ENCODE peak calls at places on chromosomes 11 and 22, in eight cellular contexts. One of them, this sample, is unnamed.

GRCh38 chr11:77019976-77020591 is 14.1 kb upstream of the B3GNT6 start:
- DNase-seq in mammary epithelial cell: peak; percentile 66
- DNase-seq in globus pallidus: no peak
- DNase-seq in activated CD4-positive, CD25-positive, alpha-beta regulatory T cell treated with anti-CD3 and anti-CD28 coated beads, Interleukin-2, amount 50 U/mL, for 72 hours: no peak
- DNase-seq in hypothalamus: no peak
- DNase-seq in EL: peak; percentile 36
- DNase-seq in activated CD4-positive, alpha-beta T cell treated with anti-CD3 and anti-CD28 coated beads, Interleukin-2, amount 50 U/mL, for 48 hours: no peak
- DNase-seq in amniotic stem cell: no peak
- DNase-seq in this sample: no peak

GRCh38 chr11:44883277-44883676 is 67.4 kb downstream of the TP53I11 start:
- DNase-seq in mammary epithelial cell: no peak
- DNase-seq in globus pallidus: no peak
- DNase-seq in activated CD4-positive, CD25-positive, alpha-beta regulatory T cell treated with anti-CD3 and anti-CD28 coated beads, Interleukin-2, amount 50 U/mL, for 72 hours: no peak
- DNase-seq in hypothalamus: no peak
- DNase-seq in EL: no peak
- DNase-seq in activated CD4-positive, alpha-beta T cell treated with anti-CD3 and anti-CD28 coated beads, Interleukin-2, amount 50 U/mL, for 48 hours: no peak
- DNase-seq in amniotic stem cell: no peak
- DNase-seq in this sample: no peak

GRCh38 chr11:3861698-3862097 is 6.2 kb downstream of the STIM1 start:
- DNase-seq in mammary epithelial cell: no peak
- DNase-seq in globus pallidus: no peak
- DNase-seq in activated CD4-positive, CD25-positive, alpha-beta regulatory T cell treated with anti-CD3 and anti-CD28 coated beads, Interleukin-2, amount 50 U/mL, for 72 hours: no peak
- DNase-seq in hypothalamus: no peak
- DNase-seq in EL: no peak
- DNase-seq in activated CD4-positive, alpha-beta T cell treated with anti-CD3 and anti-CD28 coated beads, Interleukin-2, amount 50 U/mL, for 48 hours: peak; percentile 51
- DNase-seq in amniotic stem cell: no peak
- DNase-seq in this sample: no peak

GRCh38 chr22:20422965-20423635 is 14.5 kb downstream of the SCARF2 start:
- DNase-seq in mammary epithelial cell: no peak
- DNase-seq in globus pallidus: peak; percentile 92
- DNase-seq in activated CD4-positive, CD25-positive, alpha-beta regulatory T cell treated with anti-CD3 and anti-CD28 coated beads, Interleukin-2, amount 50 U/mL, for 72 hours: no peak
- DNase-seq in hypothalamus: peak; percentile 81
- DNase-seq in EL: no peak
- DNase-seq in activated CD4-positive, alpha-beta T cell treated with anti-CD3 and anti-CD28 coated beads, Interleukin-2, amount 50 U/mL, for 48 hours: no peak
- DNase-seq in amniotic stem cell: no peak
- DNase-seq in this sample: peak; percentile 74

GRCh38 chr22:33057363-33057995 is 702 bp downstream of the SYN3 start:
- DNase-seq in mammary epithelial cell: no peak
- DNase-seq in globus pallidus: no peak
- DNase-seq in activated CD4-positive, CD25-positive, alpha-beta regulatory T cell treated with anti-CD3 and anti-CD28 coated beads, Interleukin-2, amount 50 U/mL, for 72 hours: no peak
- DNase-seq in hypothalamus: no peak
- DNase-seq in EL: no peak
- DNase-seq in activated CD4-positive, alpha-beta T cell treated with anti-CD3 and anti-CD28 coated beads, Interleukin-2, amount 50 U/mL, for 48 hours: no peak
- DNase-seq in amniotic stem cell: no peak
- DNase-seq in this sample: no peak

GRCh38 chr11:66111158-66111557 is 41.1 kb downstream of the PACS1 start:
- DNase-seq in mammary epithelial cell: no peak
- DNase-seq in globus pallidus: no peak
- DNase-seq in activated CD4-positive, CD25-positive, alpha-beta regulatory T cell treated with anti-CD3 and anti-CD28 coated beads, Interleukin-2, amount 50 U/mL, for 72 hours: no peak
- DNase-seq in hypothalamus: no peak
- DNase-seq in EL: no peak
- DNase-seq in activated CD4-positive, alpha-beta T cell treated with anti-CD3 and anti-CD28 coated beads, Interleukin-2, amount 50 U/mL, for 48 hours: no peak
- DNase-seq in amniotic stem cell: no peak
- DNase-seq in this sample: no peak

GRCh38 chr22:28985581-28986290 is 75.9 kb downstream of the C22orf31 start:
- DNase-seq in mammary epithelial cell: no peak
- DNase-seq in globus pallidus: no peak
- DNase-seq in activated CD4-positive, CD25-positive, alpha-beta regulatory T cell treated with anti-CD3 and anti-CD28 coated beads, Interleukin-2, amount 50 U/mL, for 72 hours: no peak
- DNase-seq in hypothalamus: no peak
- DNase-seq in EL: no peak
- DNase-seq in activated CD4-positive, alpha-beta T cell treated with anti-CD3 and anti-CD28 coated beads, Interleukin-2, amount 50 U/mL, for 48 hours: no peak
- DNase-seq in amniotic stem cell: no peak
- DNase-seq in this sample: no peak

GRCh38 chr22:24758164-24758799 is 16.2 kb downstream of the PIWIL3 start:
- DNase-seq in mammary epithelial cell: peak; percentile 23
- DNase-seq in globus pallidus: peak; percentile 43
- DNase-seq in activated CD4-positive, CD25-positive, alpha-beta regulatory T cell treated with anti-CD3 and anti-CD28 coated beads, Interleukin-2, amount 50 U/mL, for 72 hours: peak; percentile 57
- DNase-seq in hypothalamus: no peak
- DNase-seq in EL: peak; percentile 59
- DNase-seq in activated CD4-positive, alpha-beta T cell treated with anti-CD3 and anti-CD28 coated beads, Interleukin-2, amount 50 U/mL, for 48 hours: peak; percentile 68
- DNase-seq in amniotic stem cell: no peak
- DNase-seq in this sample: no peak

GRCh38 chr11:65920035-65920802 is 993 bp downstream of the DRAP1 start:
- DNase-seq in mammary epithelial cell: no peak
- DNase-seq in globus pallidus: no peak
- DNase-seq in activated CD4-positive, CD25-positive, alpha-beta regulatory T cell treated with anti-CD3 and anti-CD28 coated beads, Interleukin-2, amount 50 U/mL, for 72 hours: no peak
- DNase-seq in hypothalamus: no peak
- DNase-seq in EL: peak; percentile 26
- DNase-seq in activated CD4-positive, alpha-beta T cell treated with anti-CD3 and anti-CD28 coated beads, Interleukin-2, amount 50 U/mL, for 48 hours: no peak
- DNase-seq in amniotic stem cell: no peak
- DNase-seq in this sample: peak; percentile 74

GRCh38 chr11:29119691-29120328 is 897.0 kb downstream of the KCNA4 start:
- DNase-seq in mammary epithelial cell: peak; percentile 16
- DNase-seq in globus pallidus: no peak
- DNase-seq in activated CD4-positive, CD25-positive, alpha-beta regulatory T cell treated with anti-CD3 and anti-CD28 coated beads, Interleukin-2, amount 50 U/mL, for 72 hours: no peak
- DNase-seq in hypothalamus: no peak
- DNase-seq in EL: peak; percentile 96
- DNase-seq in activated CD4-positive, alpha-beta T cell treated with anti-CD3 and anti-CD28 coated beads, Interleukin-2, amount 50 U/mL, for 48 hours: no peak
- DNase-seq in amniotic stem cell: peak; percentile 80
- DNase-seq in this sample: no peak

GRCh38 chr11:119378851-119379465 is 2.5 kb downstream of the USP2 start:
- DNase-seq in mammary epithelial cell: no peak
- DNase-seq in globus pallidus: no peak
- DNase-seq in activated CD4-positive, CD25-positive, alpha-beta regulatory T cell treated with anti-CD3 and anti-CD28 coated beads, Interleukin-2, amount 50 U/mL, for 72 hours: no peak
- DNase-seq in hypothalamus: no peak
- DNase-seq in EL: no peak
- DNase-seq in activated CD4-positive, alpha-beta T cell treated with anti-CD3 and anti-CD28 coated beads, Interleukin-2, amount 50 U/mL, for 48 hours: no peak
- DNase-seq in amniotic stem cell: no peak
- DNase-seq in this sample: peak; percentile 59

GRCh38 chr11:75245356-75246005 is 4.9 kb downstream of the TPBGL start:
- DNase-seq in mammary epithelial cell: no peak
- DNase-seq in globus pallidus: no peak
- DNase-seq in activated CD4-positive, CD25-positive, alpha-beta regulatory T cell treated with anti-CD3 and anti-CD28 coated beads, Interleukin-2, amount 50 U/mL, for 72 hours: peak; percentile 22
- DNase-seq in hypothalamus: no peak
- DNase-seq in EL: no peak
- DNase-seq in activated CD4-positive, alpha-beta T cell treated with anti-CD3 and anti-CD28 coated beads, Interleukin-2, amount 50 U/mL, for 48 hours: no peak
- DNase-seq in amniotic stem cell: no peak
- DNase-seq in this sample: peak; percentile 47

GRCh38 chr11:84855846-84856245 is 771.3 kb downstream of the DLG2 start:
- DNase-seq in mammary epithelial cell: peak; percentile 7
- DNase-seq in globus pallidus: no peak
- DNase-seq in activated CD4-positive, CD25-positive, alpha-beta regulatory T cell treated with anti-CD3 and anti-CD28 coated beads, Interleukin-2, amount 50 U/mL, for 72 hours: no peak
- DNase-seq in hypothalamus: no peak
- DNase-seq in EL: peak; percentile 88
- DNase-seq in activated CD4-positive, alpha-beta T cell treated with anti-CD3 and anti-CD28 coated beads, Interleukin-2, amount 50 U/mL, for 48 hours: no peak
- DNase-seq in amniotic stem cell: no peak
- DNase-seq in this sample: no peak

GRCh38 chr11:47148903-47149535 is 27.7 kb downstream of the ARFGAP2 start:
- DNase-seq in mammary epithelial cell: no peak
- DNase-seq in globus pallidus: peak; percentile 61
- DNase-seq in activated CD4-positive, CD25-positive, alpha-beta regulatory T cell treated with anti-CD3 and anti-CD28 coated beads, Interleukin-2, amount 50 U/mL, for 72 hours: no peak
- DNase-seq in hypothalamus: no peak
- DNase-seq in EL: peak; percentile 40
- DNase-seq in activated CD4-positive, alpha-beta T cell treated with anti-CD3 and anti-CD28 coated beads, Interleukin-2, amount 50 U/mL, for 48 hours: no peak
- DNase-seq in amniotic stem cell: no peak
- DNase-seq in this sample: no peak

GRCh38 chr22:38086001-38086845 is 2.2 kb upstream of the SLC16A8 start:
- DNase-seq in mammary epithelial cell: no peak
- DNase-seq in globus pallidus: no peak
- DNase-seq in activated CD4-positive, CD25-positive, alpha-beta regulatory T cell treated with anti-CD3 and anti-CD28 coated beads, Interleukin-2, amount 50 U/mL, for 72 hours: no peak
- DNase-seq in hypothalamus: no peak
- DNase-seq in EL: no peak
- DNase-seq in activated CD4-positive, alpha-beta T cell treated with anti-CD3 and anti-CD28 coated beads, Interleukin-2, amount 50 U/mL, for 48 hours: no peak
- DNase-seq in amniotic stem cell: no peak
- DNase-seq in this sample: peak; percentile 61

GRCh38 chr11:45665206-45665932 is at the start of gene CHST1:
- DNase-seq in mammary epithelial cell: peak; percentile 11
- DNase-seq in globus pallidus: peak; percentile 46
- DNase-seq in activated CD4-positive, CD25-positive, alpha-beta regulatory T cell treated with anti-CD3 and anti-CD28 coated beads, Interleukin-2, amount 50 U/mL, for 72 hours: no peak
- DNase-seq in hypothalamus: peak; percentile 79
- DNase-seq in EL: peak; percentile 45
- DNase-seq in activated CD4-positive, alpha-beta T cell treated with anti-CD3 and anti-CD28 coated beads, Interleukin-2, amount 50 U/mL, for 48 hours: peak; percentile 25
- DNase-seq in amniotic stem cell: no peak
- DNase-seq in this sample: peak; percentile 69

GRCh38 chr22:17434856-17435255 is 65.6 kb downstream of the CECR2 start:
- DNase-seq in mammary epithelial cell: peak; percentile 21
- DNase-seq in globus pallidus: peak; percentile 47
- DNase-seq in activated CD4-positive, CD25-positive, alpha-beta regulatory T cell treated with anti-CD3 and anti-CD28 coated beads, Interleukin-2, amount 50 U/mL, for 72 hours: no peak
- DNase-seq in hypothalamus: no peak
- DNase-seq in EL: no peak
- DNase-seq in activated CD4-positive, alpha-beta T cell treated with anti-CD3 and anti-CD28 coated beads, Interleukin-2, amount 50 U/mL, for 48 hours: no peak
- DNase-seq in amniotic stem cell: no peak
- DNase-seq in this sample: no peak

GRCh38 chr22:50310209-50310722 is 2.8 kb upstream of the PLXNB2 start:
- DNase-seq in mammary epithelial cell: no peak
- DNase-seq in globus pallidus: no peak
- DNase-seq in activated CD4-positive, CD25-positive, alpha-beta regulatory T cell treated with anti-CD3 and anti-CD28 coated beads, Interleukin-2, amount 50 U/mL, for 72 hours: no peak
- DNase-seq in hypothalamus: no peak
- DNase-seq in EL: no peak
- DNase-seq in activated CD4-positive, alpha-beta T cell treated with anti-CD3 and anti-CD28 coated beads, Interleukin-2, amount 50 U/mL, for 48 hours: no peak
- DNase-seq in amniotic stem cell: no peak
- DNase-seq in this sample: no peak

GRCh38 chr22:30386608-30386959 is 627 bp downstream of the RNF215 start:
- DNase-seq in mammary epithelial cell: no peak
- DNase-seq in globus pallidus: no peak
- DNase-seq in activated CD4-positive, CD25-positive, alpha-beta regulatory T cell treated with anti-CD3 and anti-CD28 coated beads, Interleukin-2, amount 50 U/mL, for 72 hours: no peak
- DNase-seq in hypothalamus: no peak
- DNase-seq in EL: no peak
- DNase-seq in activated CD4-positive, alpha-beta T cell treated with anti-CD3 and anti-CD28 coated beads, Interleukin-2, amount 50 U/mL, for 48 hours: no peak
- DNase-seq in amniotic stem cell: no peak
- DNase-seq in this sample: no peak

GRCh38 chr11:77149716-77150392 is 21.8 kb downstream of the MYO7A start:
- DNase-seq in mammary epithelial cell: no peak
- DNase-seq in globus pallidus: no peak
- DNase-seq in activated CD4-positive, CD25-positive, alpha-beta regulatory T cell treated with anti-CD3 and anti-CD28 coated beads, Interleukin-2, amount 50 U/mL, for 72 hours: no peak
- DNase-seq in hypothalamus: no peak
- DNase-seq in EL: no peak
- DNase-seq in activated CD4-positive, alpha-beta T cell treated with anti-CD3 and anti-CD28 coated beads, Interleukin-2, amount 50 U/mL, for 48 hours: no peak
- DNase-seq in amniotic stem cell: no peak
- DNase-seq in this sample: no peak

GRCh38 chr11:107316426-107316825 is 141.2 kb downstream of the CWF19L2 start:
- DNase-seq in mammary epithelial cell: no peak
- DNase-seq in globus pallidus: no peak
- DNase-seq in activated CD4-positive, CD25-positive, alpha-beta regulatory T cell treated with anti-CD3 and anti-CD28 coated beads, Interleukin-2, amount 50 U/mL, for 72 hours: no peak
- DNase-seq in hypothalamus: no peak
- DNase-seq in EL: no peak
- DNase-seq in activated CD4-positive, alpha-beta T cell treated with anti-CD3 and anti-CD28 coated beads, Interleukin-2, amount 50 U/mL, for 48 hours: no peak
- DNase-seq in amniotic stem cell: no peak
- DNase-seq in this sample: no peak

GRCh38 chr11:6604081-6604626 is 580 bp downstream of the ILK start:
- DNase-seq in mammary epithelial cell: peak; percentile 46
- DNase-seq in globus pallidus: peak; percentile 76
- DNase-seq in activated CD4-positive, CD25-positive, alpha-beta regulatory T cell treated with anti-CD3 and anti-CD28 coated beads, Interleukin-2, amount 50 U/mL, for 72 hours: peak; percentile 46
- DNase-seq in hypothalamus: peak; percentile 49
- DNase-seq in EL: peak; percentile 72
- DNase-seq in activated CD4-positive, alpha-beta T cell treated with anti-CD3 and anti-CD28 coated beads, Interleukin-2, amount 50 U/mL, for 48 hours: peak; percentile 59
- DNase-seq in amniotic stem cell: peak; percentile 21
- DNase-seq in this sample: no peak

GRCh38 chr11:57646221-57646620 is 3.5 kb downstream of the YPEL4 start:
- DNase-seq in mammary epithelial cell: no peak
- DNase-seq in globus pallidus: no peak
- DNase-seq in activated CD4-positive, CD25-positive, alpha-beta regulatory T cell treated with anti-CD3 and anti-CD28 coated beads, Interleukin-2, amount 50 U/mL, for 72 hours: no peak
- DNase-seq in hypothalamus: no peak
- DNase-seq in EL: no peak
- DNase-seq in activated CD4-positive, alpha-beta T cell treated with anti-CD3 and anti-CD28 coated beads, Interleukin-2, amount 50 U/mL, for 48 hours: no peak
- DNase-seq in amniotic stem cell: no peak
- DNase-seq in this sample: no peak

GRCh38 chr11:102559839-102560238 is 29.3 kb upstream of the MMP7 start:
- DNase-seq in mammary epithelial cell: no peak
- DNase-seq in globus pallidus: no peak
- DNase-seq in activated CD4-positive, CD25-positive, alpha-beta regulatory T cell treated with anti-CD3 and anti-CD28 coated beads, Interleukin-2, amount 50 U/mL, for 72 hours: no peak
- DNase-seq in hypothalamus: no peak
- DNase-seq in EL: no peak
- DNase-seq in activated CD4-positive, alpha-beta T cell treated with anti-CD3 and anti-CD28 coated beads, Interleukin-2, amount 50 U/mL, for 48 hours: no peak
- DNase-seq in amniotic stem cell: no peak
- DNase-seq in this sample: no peak

GRCh38 chr22:49469896-49470740 is 357.6 kb downstream of the BRD1 start:
- DNase-seq in mammary epithelial cell: no peak
- DNase-seq in globus pallidus: no peak
- DNase-seq in activated CD4-positive, CD25-positive, alpha-beta regulatory T cell treated with anti-CD3 and anti-CD28 coated beads, Interleukin-2, amount 50 U/mL, for 72 hours: no peak
- DNase-seq in hypothalamus: no peak
- DNase-seq in EL: no peak
- DNase-seq in activated CD4-positive, alpha-beta T cell treated with anti-CD3 and anti-CD28 coated beads, Interleukin-2, amount 50 U/mL, for 48 hours: no peak
- DNase-seq in amniotic stem cell: no peak
- DNase-seq in this sample: no peak

GRCh38 chr11:8788616-8789015 is 106.0 kb downstream of the RPL27A start:
- DNase-seq in mammary epithelial cell: no peak
- DNase-seq in globus pallidus: no peak
- DNase-seq in activated CD4-positive, CD25-positive, alpha-beta regulatory T cell treated with anti-CD3 and anti-CD28 coated beads, Interleukin-2, amount 50 U/mL, for 72 hours: no peak
- DNase-seq in hypothalamus: no peak
- DNase-seq in EL: no peak
- DNase-seq in activated CD4-positive, alpha-beta T cell treated with anti-CD3 and anti-CD28 coated beads, Interleukin-2, amount 50 U/mL, for 48 hours: no peak
- DNase-seq in amniotic stem cell: no peak
- DNase-seq in this sample: no peak

GRCh38 chr22:32864041-32864440 is 62.5 kb downstream of the TIMP3 start:
- DNase-seq in mammary epithelial cell: no peak
- DNase-seq in globus pallidus: no peak
- DNase-seq in activated CD4-positive, CD25-positive, alpha-beta regulatory T cell treated with anti-CD3 and anti-CD28 coated beads, Interleukin-2, amount 50 U/mL, for 72 hours: no peak
- DNase-seq in hypothalamus: no peak
- DNase-seq in EL: no peak
- DNase-seq in activated CD4-positive, alpha-beta T cell treated with anti-CD3 and anti-CD28 coated beads, Interleukin-2, amount 50 U/mL, for 48 hours: no peak
- DNase-seq in amniotic stem cell: no peak
- DNase-seq in this sample: no peak

GRCh38 chr11:133619973-133620372 is 87.7 kb upstream of the OPCML start:
- DNase-seq in mammary epithelial cell: no peak
- DNase-seq in globus pallidus: peak; percentile 6
- DNase-seq in activated CD4-positive, CD25-positive, alpha-beta regulatory T cell treated with anti-CD3 and anti-CD28 coated beads, Interleukin-2, amount 50 U/mL, for 72 hours: no peak
- DNase-seq in hypothalamus: no peak
- DNase-seq in EL: no peak
- DNase-seq in activated CD4-positive, alpha-beta T cell treated with anti-CD3 and anti-CD28 coated beads, Interleukin-2, amount 50 U/mL, for 48 hours: no peak
- DNase-seq in amniotic stem cell: no peak
- DNase-seq in this sample: no peak

GRCh38 chr22:30649430-30650007 is 13.9 kb downstream of the SLC35E4 start:
- DNase-seq in mammary epithelial cell: peak; percentile 84
- DNase-seq in globus pallidus: no peak
- DNase-seq in activated CD4-positive, CD25-positive, alpha-beta regulatory T cell treated with anti-CD3 and anti-CD28 coated beads, Interleukin-2, amount 50 U/mL, for 72 hours: peak; percentile 73
- DNase-seq in hypothalamus: no peak
- DNase-seq in EL: peak; percentile 92
- DNase-seq in activated CD4-positive, alpha-beta T cell treated with anti-CD3 and anti-CD28 coated beads, Interleukin-2, amount 50 U/mL, for 48 hours: peak; percentile 93
- DNase-seq in amniotic stem cell: peak; percentile 70
- DNase-seq in this sample: no peak

GRCh38 chr22:45210577-45211431 is 29.9 kb downstream of the KIAA0930 start:
- DNase-seq in mammary epithelial cell: no peak
- DNase-seq in globus pallidus: no peak
- DNase-seq in activated CD4-positive, CD25-positive, alpha-beta regulatory T cell treated with anti-CD3 and anti-CD28 coated beads, Interleukin-2, amount 50 U/mL, for 72 hours: no peak
- DNase-seq in hypothalamus: no peak
- DNase-seq in EL: peak; percentile 13
- DNase-seq in activated CD4-positive, alpha-beta T cell treated with anti-CD3 and anti-CD28 coated beads, Interleukin-2, amount 50 U/mL, for 48 hours: no peak
- DNase-seq in amniotic stem cell: no peak
- DNase-seq in this sample: no peak

GRCh38 chr11:20154381-20154780 is 5.9 kb downstream of the DBX1 start:
- DNase-seq in mammary epithelial cell: no peak
- DNase-seq in globus pallidus: no peak
- DNase-seq in activated CD4-positive, CD25-positive, alpha-beta regulatory T cell treated with anti-CD3 and anti-CD28 coated beads, Interleukin-2, amount 50 U/mL, for 72 hours: no peak
- DNase-seq in hypothalamus: no peak
- DNase-seq in EL: peak; percentile 58
- DNase-seq in activated CD4-positive, alpha-beta T cell treated with anti-CD3 and anti-CD28 coated beads, Interleukin-2, amount 50 U/mL, for 48 hours: no peak
- DNase-seq in amniotic stem cell: no peak
- DNase-seq in this sample: no peak

This sample was measured in suprapubic skin.